ENCODE peak calls at places on chromosomes 5 and 9, in seven cellular contexts. N is GM12878, V is HepG2, P is HCT116, F is SK-N-SH, O is K562, I is H1. L is an unnamed sample.

GRCh38 chr5:168434746-168435321 is 51.4 kb upstream of the RARS1 start:
- DNase-seq in N (no peak), V (no peak), P (no peak), F (no peak), O (no peak), I (no peak), L (no peak)

GRCh38 chr9:2242778-2243395 is 227.7 kb downstream of the SMARCA2 start:
- DNase-seq in N (no peak), V (no peak), P (no peak), F (no peak), O (no peak), I (no peak), L (no peak)

GRCh38 chr5:112576298-112576925 is 157.3 kb upstream of the EPB41L4A start:
- DNase-seq in N (no peak), V (no peak), P (no peak), F (no peak), O (no peak), I (no peak), L (no peak)

GRCh38 chr5:40652441-40653220 is 27.1 kb upstream of the PTGER4 start:
- DNase-seq in N (no peak), V (no peak), P (no peak), F (no peak), O (no peak), I (no peak), L (no peak)

GRCh38 chr5:159412284-159413046 is 82.2 kb upstream of the IL12B start:
- DNase-seq in N (peak), V (no peak), P (no peak), F (no peak), O (no peak), I (no peak), L (no peak)

GRCh38 chr5:149422429-149423286 is 43.6 kb upstream of the IL17B start:
- DNase-seq in N (no peak), V (peak), P (no peak), F (peak), O (no peak), I (no peak), L (no peak)

GRCh38 chr5:74634611-74635286 is 5.8 kb downstream of the ENC1 start:
- DNase-seq in N (no peak), V (no peak), P (no peak), F (no peak), O (no peak), I (no peak), L (no peak)

GRCh38 chr5:173056783-173057061 is 570 bp downstream of the CREBRF start:
- DNase-seq in N (no peak), V (no peak), P (no peak), F (peak), O (no peak), I (no peak), L (no peak)

GRCh38 chr9:127714916-127715442 is 484 bp downstream of the PTRH1 start:
- DNase-seq in N (no peak), V (no peak), P (no peak), F (peak), O (no peak), I (no peak), L (peak)

GRCh38 chr5:120463026-120463770 is 902 bp upstream of the PRR16 start:
- DNase-seq in N (no peak), V (no peak), P (no peak), F (no peak), O (no peak), I (no peak), L (no peak)

GRCh38 chr5:55438931-55439477 is 95.8 kb downstream of the PLPP1 start:
- DNase-seq in N (no peak), V (peak), P (no peak), F (no peak), O (no peak), I (no peak), L (no peak)

GRCh38 chr5:5270958-5271605 is 131.0 kb downstream of the ADAMTS16 start:
- DNase-seq in N (no peak), V (peak), P (peak), F (peak), O (peak), I (peak), L (no peak)

GRCh38 chr9:6780690-6781089 is 22.9 kb downstream of the KDM4C start:
- DNase-seq in N (no peak), V (no peak), P (no peak), F (no peak), O (no peak), I (no peak), L (no peak)

GRCh38 chr5:76221311-76221710 is 138.1 kb downstream of the SV2C start:
- DNase-seq in N (no peak), V (no peak), P (no peak), F (no peak), O (peak), I (no peak), L (no peak)

GRCh38 chr5:6596388-6596787 is 36.5 kb downstream of the NSUN2 start:
- DNase-seq in N (no peak), V (no peak), P (no peak), F (no peak), O (no peak), I (no peak), L (no peak)

GRCh38 chr9:470795-471194 is 256.1 kb downstream of the DOCK8 start:
- DNase-seq in N (no peak), V (no peak), P (no peak), F (no peak), O (no peak), I (no peak), L (no peak)

GRCh38 chr9:96550659-96551058 is 69.0 kb downstream of the CDC14B start:
- DNase-seq in N (no peak), V (no peak), P (no peak), F (no peak), O (no peak), I (no peak), L (no peak)

GRCh38 chr9:134432471-134432870 is 106.2 kb downstream of the RXRA start:
- DNase-seq in N (no peak), V (no peak), P (no peak), F (no peak), O (no peak), I (no peak), L (no peak)

GRCh38 chr5:435156-435790 is 7.7 kb upstream of the EXOC3 start:
- DNase-seq in N (no peak), V (no peak), P (no peak), F (no peak), O (no peak), I (no peak), L (no peak)

GRCh38 chr9:116178481-116179211 is 25.1 kb downstream of the PAPPA start:
- DNase-seq in N (no peak), V (no peak), P (no peak), F (no peak), O (no peak), I (no peak), L (no peak)

GRCh38 chr9:116998305-116998704 is 311.2 kb downstream of the TRIM32 start:
- DNase-seq in N (no peak), V (no peak), P (no peak), F (no peak), O (peak), I (no peak), L (peak)

GRCh38 chr5:138508958-138509357 is 34.1 kb downstream of the ETF1 start:
- DNase-seq in N (no peak), V (peak), P (no peak), F (no peak), O (no peak), I (no peak), L (no peak)

GRCh38 chr5:177354716-177355115 is 3.0 kb upstream of the RGS14 start:
- DNase-seq in N (no peak), V (no peak), P (no peak), F (no peak), O (no peak), I (no peak), L (no peak)

GRCh38 chr5:80926536-80926935 is 33.6 kb upstream of the RASGRF2 start:
- DNase-seq in N (no peak), V (no peak), P (no peak), F (no peak), O (no peak), I (no peak), L (no peak)

GRCh38 chr5:43110606-43111170 is 10.0 kb upstream of the ZNF131 start:
- DNase-seq in N (no peak), V (peak), P (peak), F (peak), O (peak), I (peak), L (no peak)

GRCh38 chr9:6715755-6716643 is 41.8 kb upstream of the KDM4C start:
- DNase-seq in N (peak), V (peak), P (peak), F (peak), O (no peak), I (no peak), L (no peak)

GRCh38 chr5:150582281-150582791 is 58.1 kb upstream of the SYNPO start:
- DNase-seq in N (no peak), V (peak), P (no peak), F (peak), O (no peak), I (no peak), L (no peak)

GRCh38 chr9:127874301-127875216 is 2.9 kb downstream of the AK1 start:
- DNase-seq in N (no peak), V (no peak), P (no peak), F (no peak), O (no peak), I (no peak), L (no peak)

GRCh38 chr9:111621895-111622480 is 9.1 kb upstream of the DNAJC25 start:
- DNase-seq in N (no peak), V (peak), P (peak), F (peak), O (peak), I (no peak), L (peak)

GRCh38 chr5:36728697-36729543 is 122.5 kb downstream of the SLC1A3 start:
- DNase-seq in N (no peak), V (peak), P (no peak), F (peak), O (peak), I (no peak), L (peak)

GRCh38 chr5:42021119-42021518 is 96.0 kb downstream of the FBXO4 start:
- DNase-seq in N (no peak), V (no peak), P (no peak), F (no peak), O (no peak), I (no peak), L (no peak)

GRCh38 chr9:125649315-125649714 is 57.7 kb downstream of the MAPKAP1 start:
- DNase-seq in N (no peak), V (no peak), P (peak), F (no peak), O (no peak), I (no peak), L (no peak)

GRCh38 chr9:78132688-78133033 is 101.0 kb upstream of the GNAQ start:
- DNase-seq in N (no peak), V (no peak), P (no peak), F (no peak), O (no peak), I (no peak), L (no peak)

GRCh38 chr9:35272989-35273388 is 111.2 kb downstream of the UNC13B start:
- DNase-seq in N (no peak), V (no peak), P (no peak), F (no peak), O (no peak), I (no peak), L (no peak)

GRCh38 chr5:179123109-179123426 is 62.9 kb downstream of the ZNF354C start:
- DNase-seq in N (no peak), V (no peak), P (no peak), F (no peak), O (no peak), I (peak), L (no peak)

GRCh38 chr5:138054863-138055558 is 22.1 kb upstream of the FAM13B start:
- DNase-seq in N (no peak), V (peak), P (no peak), F (no peak), O (peak), I (no peak), L (no peak)

GRCh38 chr5:35248843-35249780 is 18.8 kb upstream of the PRLR start:
- DNase-seq in N (no peak), V (no peak), P (no peak), F (no peak), O (no peak), I (no peak), L (no peak)

GRCh38 chr5:110572709-110573108 is 153.8 kb downstream of the TMEM232 start:
- DNase-seq in N (no peak), V (no peak), P (no peak), F (no peak), O (no peak), I (no peak), L (no peak)
- TF ChIP-seq JUND in N (no peak), V (no peak), P (no peak), F (no peak), O (no peak), I (no peak), L (no peak)

GRCh38 chr5:52560366-52560765 is 227.3 kb upstream of the ITGA1 start:
- DNase-seq in N (no peak), V (no peak), P (peak), F (peak), O (no peak), I (no peak), L (peak)
- TF ChIP-seq JUND in N (no peak), V (no peak), P (no peak), F (no peak), O (no peak), I (no peak), L (no peak)

GRCh38 chr9:15885464-15885863 is 332.6 kb downstream of the CCDC171 start:
- DNase-seq in N (no peak), V (no peak), P (no peak), F (no peak), O (no peak), I (no peak), L (no peak)

DNA sequence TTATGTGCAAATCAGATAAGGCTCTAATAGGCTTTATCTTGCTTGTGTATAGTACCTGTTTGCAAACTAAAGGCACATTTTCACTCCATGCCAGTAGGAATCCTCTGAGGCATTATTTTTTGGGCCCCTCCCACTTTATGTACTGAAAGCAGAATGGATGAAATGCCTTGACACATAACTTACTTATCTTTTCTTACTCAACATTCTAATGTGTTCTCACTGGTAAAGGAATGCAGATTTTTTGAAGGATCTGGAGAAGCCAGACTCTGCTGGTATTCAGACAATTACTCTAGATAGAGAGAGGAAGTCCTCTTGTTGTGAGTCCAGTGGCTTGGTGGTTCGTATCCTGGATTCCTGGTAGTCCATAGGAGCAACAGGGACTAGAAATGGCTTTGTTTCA is 336.7 kb downstream of the CCDC171 start:
- DNase-seq in N (no peak), V (no peak), P (no peak), F (no peak), O (no peak), I (no peak), L (no peak)
- TF ChIP-seq JUND in N (no peak), V (no peak), P (no peak), F (no peak), O (no peak), I (no peak), L (no peak)

DNA sequence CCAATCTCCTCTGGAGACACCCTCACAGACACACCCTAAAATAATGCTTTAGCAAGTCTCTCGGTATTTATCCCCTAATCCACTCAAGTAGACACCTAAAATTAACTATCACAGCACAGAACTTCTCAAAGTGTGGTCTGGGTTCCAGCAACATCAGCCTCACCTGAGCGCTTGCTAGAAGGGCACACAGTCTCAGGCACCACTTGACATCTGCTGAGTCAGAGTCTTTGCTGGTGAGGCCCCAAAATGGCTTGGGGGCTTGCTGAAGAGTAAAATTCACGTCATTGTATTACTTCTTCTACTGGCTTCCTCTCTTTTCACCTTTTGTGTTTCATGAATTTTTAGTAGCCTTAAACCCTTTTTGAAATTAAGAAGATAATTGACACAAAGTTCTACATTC is 9.0 kb downstream of the FOXB2 start:
- DNase-seq in N (no peak), V (no peak), P (no peak), F (no peak), O (no peak), I (no peak), L (no peak)
- TF ChIP-seq JUND in N (no peak), V (no peak), P (no peak), F (no peak), O (no peak), I (no peak), L (no peak)

GRCh38 chr5:73265641-73266040 is 92.6 kb downstream of the TMEM174 start:
- DNase-seq in N (no peak), V (no peak), P (no peak), F (no peak), O (no peak), I (no peak), L (no peak)
- TF ChIP-seq JUND in N (no peak), V (no peak), P (no peak), F (no peak), O (no peak), I (no peak), L (no peak)

GRCh38 chr9:133126697-133127339 is 5.8 kb upstream of the RALGDS start:
- DNase-seq in N (no peak), V (no peak), P (no peak), F (no peak), O (no peak), I (no peak), L (no peak)
- TF ChIP-seq JUND in N (no peak), V (no peak), P (no peak), F (no peak), O (no peak), I (no peak), L (no peak)

GRCh38 chr9:86741311-86742215 is 205.7 kb downstream of the GAS1 start:
- DNase-seq in N (no peak), V (no peak), P (peak), F (no peak), O (no peak), I (no peak), L (peak)
- TF ChIP-seq JUND in N (no peak), V (no peak), P (peak), F (peak), O (no peak), I (no peak), L (no peak)

GRCh38 chr9:108002296-108003056 is 512.9 kb upstream of the KLF4 start:
- DNase-seq in N (no peak), V (no peak), P (peak), F (no peak), O (no peak), I (no peak), L (peak)
- TF ChIP-seq JUND in N (no peak), V (no peak), P (no peak), F (no peak), O (no peak), I (no peak), L (no peak)

L was measured in T47D.